ENCODE peak calls at places on chromosomes 6 and 20, in four cellular contexts. U is MM.1S, K is mesenchymal stem cell, X is HCT116. Y is an unnamed sample.

GRCh38 chr6:40398810-40399477 is 188.2 kb downstream of the LRFN2 start:
- DNase-seq in U (no peak), K (no peak), X (peak; percentile 2), Y (no peak)

GRCh38 chr20:23397961-23398360 is 23.3 kb downstream of the NAPB start:
- DNase-seq in U (no peak), K (peak; percentile 76), X (no peak), Y (no peak)

GRCh38 chr6:1082040-1082935 is 229.6 kb upstream of the FOXQ1 start:
- DNase-seq in U (no peak), K (peak; percentile 76), X (no peak), Y (no peak)

GRCh38 chr20:54149765-54150264 is 24.0 kb downstream of the CYP24A1 start:
- DNase-seq in U (no peak), K (no peak), X (no peak), Y (no peak)

GRCh38 chr6:168130168-168130651 is 51.2 kb upstream of the FRMD1 start:
- DNase-seq in U (no peak), K (no peak), X (no peak), Y (no peak)

GRCh38 chr6:35083507-35083906 is 57.6 kb downstream of the TCP11 start:
- DNase-seq in U (no peak), K (no peak), X (no peak), Y (no peak)

GRCh38 chr6:47648031-47648430 is 50.3 kb upstream of the ADGRF4 start:
- DNase-seq in U (no peak), K (no peak), X (no peak), Y (no peak)

GRCh38 chr20:37349517-37350491 is 3.9 kb downstream of the SRC start:
- DNase-seq in U (no peak), K (peak; percentile 54), X (no peak), Y (no peak)

GRCh38 chr6:106746660-106747059 is 117.3 kb downstream of the QRSL1 start:
- DNase-seq in U (no peak), K (peak; percentile 81), X (no peak), Y (peak; percentile 71)

GRCh38 chr6:166342293-166343156 is at the start of gene SFT2D1:
- DNase-seq in U (peak; percentile 74), K (peak; percentile 87), X (peak; percentile 36), Y (peak; percentile 94)

GRCh38 chr6:41071501-41071922 is 644 bp downstream of the OARD1 start:
- DNase-seq in U (peak; percentile 72), K (no peak), X (no peak), Y (peak; percentile 94)

GRCh38 chr20:51767867-51768758 is at the start of gene ATP9A:
- DNase-seq in U (no peak), K (peak; percentile 32), X (no peak), Y (no peak)

GRCh38 chr6:449486-450419 is 58.2 kb downstream of the IRF4 start:
- DNase-seq in U (no peak), K (no peak), X (no peak), Y (no peak)

GRCh38 chr6:124535746-124536145 is 426.5 kb upstream of the RNF217 start:
- DNase-seq in U (no peak), K (peak; percentile 71), X (no peak), Y (no peak)

GRCh38 chr6:39669117-39669690 is 56.0 kb downstream of the KIF6 start:
- DNase-seq in U (no peak), K (peak; percentile 51), X (no peak), Y (no peak)

GRCh38 chr6:68427630-68428029 is 207.5 kb upstream of the ADGRB3 start:
- DNase-seq in U (no peak), K (no peak), X (no peak), Y (no peak)

GRCh38 chr6:4848382-4849068 is 72.3 kb downstream of the CDYL start:
- DNase-seq in U (no peak), K (peak; percentile 19), X (no peak), Y (peak; percentile 49)

GRCh38 chr20:48578397-48579098 is 249.3 kb downstream of the PREX1 start:
- DNase-seq in U (no peak), K (no peak), X (no peak), Y (no peak)

GRCh38 chr6:168064226-168064807 is 14.7 kb downstream of the FRMD1 start:
- DNase-seq in U (no peak), K (no peak), X (no peak), Y (no peak)

GRCh38 chr20:32832664-32833063 is 12.9 kb downstream of the MAPRE1 start:
- DNase-seq in U (no peak), K (no peak), X (no peak), Y (no peak)

GRCh38 chr20:32831982-32832381 is 12.2 kb downstream of the MAPRE1 start:
- DNase-seq in U (no peak), K (no peak), X (no peak), Y (no peak)

GRCh38 chr20:32828029-32828666 is 8.4 kb downstream of the MAPRE1 start:
- DNase-seq in U (no peak), K (peak; percentile 49), X (no peak), Y (no peak)

GRCh38 chr20:32829291-32830005 is 9.7 kb downstream of the MAPRE1 start:
- DNase-seq in U (no peak), K (no peak), X (no peak), Y (no peak)

DNA sequence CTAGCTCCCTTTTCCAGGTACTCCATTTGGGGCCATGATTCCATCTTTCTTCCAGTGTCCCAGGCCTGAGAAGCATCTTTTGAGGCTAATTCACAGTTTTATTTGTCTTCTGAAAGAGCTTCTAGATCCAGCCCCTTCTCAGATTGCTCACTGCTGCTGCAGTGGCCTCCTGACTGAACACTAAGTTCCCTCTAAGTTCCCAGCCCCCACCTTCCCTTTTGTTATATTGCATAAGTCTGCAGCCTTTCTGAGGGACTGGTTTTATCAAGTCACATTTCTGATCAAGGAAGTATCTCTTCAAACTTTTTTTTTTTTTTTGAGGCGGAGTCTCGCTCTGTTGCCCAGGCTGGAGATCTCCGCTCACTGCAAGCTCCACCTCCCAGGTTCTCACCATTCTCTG is 10.7 kb downstream of the MAPRE1 start:
- DNase-seq in U (no peak), K (peak; percentile 42), X (no peak), Y (no peak)
- H3K27ac ChIP-seq in U (no peak overlapping the region), K (no peak overlapping the region), X (no peak overlapping the region), Y (no peak overlapping the region)

GRCh38 chr6:151294561-151295101 is 54.9 kb downstream of the AKAP12 start:
- DNase-seq in U (no peak), K (peak; percentile 50), X (no peak), Y (no peak)
- H3K4me2 ChIP-seq in U (no peak overlapping the region), K (peak overlapping the region; percentile 34), X (no peak overlapping the region), Y (no peak overlapping the region)

DNA sequence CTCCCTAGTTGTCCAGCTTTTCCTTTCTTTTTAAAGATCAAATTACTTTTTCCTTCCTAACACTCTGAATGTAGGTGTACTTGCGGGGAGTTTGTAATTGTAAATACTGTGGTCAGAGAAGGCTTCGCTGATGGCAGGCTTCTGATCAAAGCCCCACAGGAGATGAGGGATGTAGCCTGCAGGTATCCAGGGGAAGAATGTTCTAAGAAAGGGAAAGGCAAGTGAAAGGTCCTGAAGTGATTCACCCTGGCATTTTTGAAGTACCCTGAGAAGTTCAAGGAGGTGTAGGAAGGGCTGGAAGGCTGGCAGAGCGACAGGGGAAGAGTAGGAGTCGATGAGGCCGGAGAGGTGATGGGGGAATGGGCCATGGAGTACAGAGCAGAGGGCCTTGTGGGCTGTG is 38.2 kb upstream of the CCN6 start:
- DNase-seq in U (no peak), K (no peak), X (no peak), Y (no peak)
- H3K27ac ChIP-seq in U (no peak overlapping the region), K (no peak overlapping the region), X (no peak overlapping the region), Y (no peak overlapping the region)

GRCh38 chr20:34713194-34713943 is 9.2 kb downstream of the TP53INP2 start:
- DNase-seq in U (no peak), K (peak; percentile 99), X (peak; percentile 67), Y (no peak)
- H3K4me2 ChIP-seq in U (no peak overlapping the region), K (no peak overlapping the region), X (peak overlapping the region; percentile 37), Y (no peak overlapping the region)

GRCh38 chr6:133503330-133503729 is 262.2 kb downstream of the EYA4 start:
- DNase-seq in U (no peak), K (peak; percentile 3), X (no peak), Y (no peak)
- H3K27ac ChIP-seq in U (no peak overlapping the region), K (peak overlapping the region; percentile 95), X (no peak overlapping the region), Y (no peak overlapping the region)

GRCh38 chr6:42217523-42218367 is at the start of gene MRPS10:
- DNase-seq in U (peak; percentile 94), K (peak; percentile 96), X (peak; percentile 95), Y (peak; percentile 98)
- H3K4me2 ChIP-seq in U (peak within 1 kb of the TSS; percentile 74), K (peak within 1 kb of the TSS; percentile 86), X (peak within 1 kb of the TSS; percentile 91), Y (peak within 1 kb of the TSS; percentile 98)

GRCh38 chr6:152218887-152219286 is 411.4 kb downstream of the ESR1 start:
- DNase-seq in U (no peak), K (no peak), X (no peak), Y (no peak)

GRCh38 chr6:152223622-152224021 is 413.5 kb downstream of the SYNE1 start:
- DNase-seq in U (no peak), K (no peak), X (no peak), Y (no peak)

GRCh38 chr6:152225231-152225934 is 411.8 kb downstream of the SYNE1 start:
- DNase-seq in U (no peak), K (peak; percentile 60), X (no peak), Y (no peak)

GRCh38 chr6:152221806-152222628 is 414.5 kb downstream of the ESR1 start:
- DNase-seq in U (no peak), K (no peak), X (no peak), Y (no peak)

DNA sequence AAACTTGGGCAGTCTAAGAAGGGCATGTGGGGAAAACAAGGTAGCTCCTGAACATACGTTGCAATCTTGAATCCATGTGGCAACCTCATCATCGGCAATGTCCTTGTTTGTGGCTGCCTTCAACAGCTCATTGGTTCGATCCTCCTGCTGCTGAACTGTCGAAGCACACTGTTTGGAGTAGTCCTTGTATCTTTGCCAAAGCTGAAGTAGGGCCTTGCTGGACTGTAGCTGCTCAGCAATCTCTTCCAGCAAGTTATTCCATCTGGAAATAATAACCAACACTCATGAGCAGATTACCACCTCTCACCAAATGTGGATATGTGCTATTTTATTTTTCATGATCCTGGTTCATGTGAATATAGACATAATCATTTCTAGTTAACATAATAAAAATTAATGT is 413.3 kb downstream of the ESR1 start:
- DNase-seq in U (no peak), K (no peak), X (no peak), Y (no peak)
- H3K27ac ChIP-seq in U (no peak overlapping the region), K (no peak overlapping the region), X (no peak overlapping the region), Y (no peak overlapping the region)

DNA sequence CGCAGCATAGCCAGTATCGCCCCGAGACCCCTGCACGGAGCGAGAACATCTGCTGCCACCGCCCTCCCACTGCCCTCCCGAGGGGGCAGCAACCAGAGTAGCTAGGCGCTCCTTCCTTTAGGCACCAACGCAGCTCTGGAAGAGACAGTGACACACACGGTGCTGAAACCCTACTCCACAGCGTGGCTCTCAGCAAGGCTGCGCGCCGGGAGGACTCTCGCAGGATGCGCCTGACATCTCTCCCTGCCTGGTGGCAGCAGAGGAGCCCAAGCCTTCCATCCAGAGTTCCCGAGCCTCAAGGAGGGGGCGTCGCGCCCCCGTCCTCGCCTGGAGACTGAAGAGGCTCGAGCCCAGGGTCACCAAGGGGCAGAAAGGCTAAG is 2.1 kb downstream of the TAF4 start:
- DNase-seq in U (no peak), K (peak; percentile 64), X (no peak), Y (no peak)
- H3K4me2 ChIP-seq in U (no peak overlapping the region), K (peak overlapping the region; percentile 75), X (peak overlapping the region; percentile 67), Y (peak overlapping the region; percentile 46)

GRCh38 chr6:158906926-158907325 is 87.8 kb upstream of the EZR start:
- DNase-seq in U (no peak), K (no peak), X (no peak), Y (no peak)
- H3K27ac ChIP-seq in U (no peak overlapping the region), K (no peak overlapping the region), X (no peak overlapping the region), Y (no peak overlapping the region)

Y was measured in Karpas-422.